ENCODE peak calls at places on chromosomes 13 and 19, in ten cellular contexts. One of them, this sample, is unnamed. For H3K4me1, the result is how much of the 10 kb centered on the place peaks cover.

GRCh38 chr13:113616281-113616906 is 31.8 kb downstream of the TFDP1 start:
- ATAC-seq in IMR-90: peak
- ATAC-seq in A549: no peak
- ATAC-seq in gastrocnemius medialis: no peak
- ATAC-seq in HCT116: no peak
- ATAC-seq in heart left ventricle: peak
- ATAC-seq in GM12878: no peak
- ATAC-seq in upper lobe of left lung: peak
- ATAC-seq in K562: no peak
- ATAC-seq in right lobe of liver: peak
- ATAC-seq in this sample: no peak

GRCh38 chr19:32859591-32859990 is 10.0 kb downstream of the SLC7A9 start:
- ATAC-seq in IMR-90: no peak
- ATAC-seq in A549: no peak
- ATAC-seq in gastrocnemius medialis: no peak
- ATAC-seq in HCT116: no peak
- ATAC-seq in heart left ventricle: no peak
- ATAC-seq in GM12878: no peak
- ATAC-seq in upper lobe of left lung: no peak
- ATAC-seq in K562: no peak
- ATAC-seq in right lobe of liver: no peak
- ATAC-seq in this sample: no peak

GRCh38 chr13:32060319-32060924 is 28.8 kb downstream of the FRY start:
- ATAC-seq in IMR-90: peak
- ATAC-seq in A549: no peak
- ATAC-seq in gastrocnemius medialis: peak
- ATAC-seq in HCT116: no peak
- ATAC-seq in heart left ventricle: peak
- ATAC-seq in GM12878: no peak
- ATAC-seq in upper lobe of left lung: no peak
- ATAC-seq in K562: no peak
- ATAC-seq in right lobe of liver: no peak
- ATAC-seq in this sample: no peak

GRCh38 chr13:73194310-73194709 is 135.5 kb downstream of the KLF5 start:
- ATAC-seq in IMR-90: no peak
- ATAC-seq in A549: peak
- ATAC-seq in gastrocnemius medialis: no peak
- ATAC-seq in HCT116: no peak
- ATAC-seq in heart left ventricle: no peak
- ATAC-seq in GM12878: no peak
- ATAC-seq in upper lobe of left lung: no peak
- ATAC-seq in K562: no peak
- ATAC-seq in right lobe of liver: peak
- ATAC-seq in this sample: no peak

GRCh38 chr19:2428027-2428690 is 773 bp upstream of the TIMM13 start:
- ATAC-seq in IMR-90: no peak
- ATAC-seq in A549: no peak
- ATAC-seq in gastrocnemius medialis: peak
- ATAC-seq in HCT116: no peak
- ATAC-seq in heart left ventricle: no peak
- ATAC-seq in GM12878: no peak
- ATAC-seq in upper lobe of left lung: no peak
- ATAC-seq in K562: peak
- ATAC-seq in right lobe of liver: peak
- ATAC-seq in this sample: no peak

GRCh38 chr13:113839536-113840204 is 24.2 kb downstream of the GAS6 start:
- ATAC-seq in IMR-90: no peak
- ATAC-seq in A549: no peak
- ATAC-seq in gastrocnemius medialis: no peak
- ATAC-seq in HCT116: no peak
- ATAC-seq in heart left ventricle: no peak
- ATAC-seq in GM12878: no peak
- ATAC-seq in upper lobe of left lung: no peak
- ATAC-seq in K562: no peak
- ATAC-seq in right lobe of liver: peak
- ATAC-seq in this sample: no peak

GRCh38 chr19:6817179-6817578 is 44.7 kb downstream of the VAV1 start:
- ATAC-seq in IMR-90: no peak
- ATAC-seq in A549: no peak
- ATAC-seq in gastrocnemius medialis: no peak
- ATAC-seq in HCT116: no peak
- ATAC-seq in heart left ventricle: no peak
- ATAC-seq in GM12878: no peak
- ATAC-seq in upper lobe of left lung: no peak
- ATAC-seq in K562: no peak
- ATAC-seq in right lobe of liver: no peak
- ATAC-seq in this sample: no peak

GRCh38 chr19:6971366-6971765 is 49.9 kb downstream of the MBD3L2B start:
- ATAC-seq in IMR-90: no peak
- ATAC-seq in A549: no peak
- ATAC-seq in gastrocnemius medialis: no peak
- ATAC-seq in HCT116: no peak
- ATAC-seq in heart left ventricle: no peak
- ATAC-seq in GM12878: no peak
- ATAC-seq in upper lobe of left lung: no peak
- ATAC-seq in K562: no peak
- ATAC-seq in right lobe of liver: no peak
- ATAC-seq in this sample: no peak

GRCh38 chr19:55146648-55147218 is 2.3 kb downstream of the TNNT1 start:
- ATAC-seq in IMR-90: peak
- ATAC-seq in A549: peak
- ATAC-seq in gastrocnemius medialis: no peak
- ATAC-seq in HCT116: peak
- ATAC-seq in heart left ventricle: peak
- ATAC-seq in GM12878: peak
- ATAC-seq in upper lobe of left lung: peak
- ATAC-seq in K562: peak
- ATAC-seq in right lobe of liver: no peak
- ATAC-seq in this sample: no peak

GRCh38 chr13:39111145-39111544 is 72.9 kb downstream of the NHLRC3 start:
- ATAC-seq in IMR-90: no peak
- ATAC-seq in A549: no peak
- ATAC-seq in gastrocnemius medialis: no peak
- ATAC-seq in HCT116: no peak
- ATAC-seq in heart left ventricle: peak
- ATAC-seq in GM12878: no peak
- ATAC-seq in upper lobe of left lung: no peak
- ATAC-seq in K562: no peak
- ATAC-seq in right lobe of liver: no peak
- ATAC-seq in this sample: no peak

GRCh38 chr13:27293873-27294515 is 23.4 kb downstream of the RASL11A start:
- ATAC-seq in IMR-90: no peak
- ATAC-seq in A549: no peak
- ATAC-seq in gastrocnemius medialis: no peak
- ATAC-seq in HCT116: no peak
- ATAC-seq in heart left ventricle: no peak
- ATAC-seq in GM12878: no peak
- ATAC-seq in upper lobe of left lung: no peak
- ATAC-seq in K562: no peak
- ATAC-seq in right lobe of liver: no peak
- ATAC-seq in this sample: no peak

GRCh38 chr19:19348266-19348665 is 27.6 kb downstream of the MAU2 start:
- ATAC-seq in IMR-90: no peak
- ATAC-seq in A549: peak
- ATAC-seq in gastrocnemius medialis: no peak
- ATAC-seq in HCT116: no peak
- ATAC-seq in heart left ventricle: no peak
- ATAC-seq in GM12878: no peak
- ATAC-seq in upper lobe of left lung: no peak
- ATAC-seq in K562: no peak
- ATAC-seq in right lobe of liver: no peak
- ATAC-seq in this sample: no peak

GRCh38 chr13:52009985-52010384 is 1.3 kb downstream of the ATP7B start:
- ATAC-seq in IMR-90: no peak
- ATAC-seq in A549: no peak
- ATAC-seq in gastrocnemius medialis: no peak
- ATAC-seq in HCT116: no peak
- ATAC-seq in heart left ventricle: no peak
- ATAC-seq in GM12878: no peak
- ATAC-seq in upper lobe of left lung: no peak
- ATAC-seq in K562: no peak
- ATAC-seq in right lobe of liver: no peak
- ATAC-seq in this sample: no peak
- TF ChIP-seq POLR2A in IMR-90: no peak
- TF ChIP-seq POLR2A in A549: no peak
- TF ChIP-seq POLR2A in gastrocnemius medialis: no peak
- TF ChIP-seq POLR2A in HCT116: no peak
- TF ChIP-seq POLR2A in heart left ventricle: no peak
- TF ChIP-seq POLR2A in GM12878: no peak
- TF ChIP-seq POLR2A in upper lobe of left lung: no peak
- TF ChIP-seq POLR2A in K562: no peak
- TF ChIP-seq POLR2A in right lobe of liver: no peak
- TF ChIP-seq POLR2A in this sample: no peak

DNA sequence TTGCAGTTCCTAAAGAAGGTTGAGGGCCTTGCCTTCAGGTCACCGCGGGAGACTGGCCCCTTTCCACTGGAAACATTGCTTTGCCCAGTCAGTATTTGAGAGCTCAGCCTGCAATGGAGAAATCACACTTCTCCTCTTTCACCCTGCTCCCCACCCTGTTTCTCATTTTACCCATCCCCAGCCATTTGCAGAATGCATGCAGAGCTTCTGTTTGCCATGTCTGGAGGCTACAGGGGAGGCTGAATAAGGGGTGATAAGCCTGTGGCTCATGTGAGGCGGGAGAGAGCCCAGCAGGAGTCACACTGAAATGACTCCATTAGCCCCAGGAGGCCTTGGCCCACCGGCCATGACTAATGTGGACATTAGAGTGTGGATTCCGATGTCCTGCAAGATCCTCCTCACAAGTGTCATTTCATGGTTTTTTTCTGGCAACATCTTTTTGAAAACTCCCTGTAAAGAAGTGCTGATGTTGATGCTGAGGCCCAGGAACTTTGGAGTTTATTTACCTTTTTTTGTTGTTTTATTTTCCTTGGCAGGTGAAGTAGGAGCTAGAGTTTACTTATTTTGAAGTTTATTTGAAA is 6.3 kb downstream of the SPINT2 start:
- ATAC-seq in IMR-90: peak
- ATAC-seq in A549: peak
- ATAC-seq in gastrocnemius medialis: no peak
- ATAC-seq in HCT116: no peak
- ATAC-seq in heart left ventricle: no peak
- ATAC-seq in GM12878: no peak
- ATAC-seq in upper lobe of left lung: no peak
- ATAC-seq in K562: peak
- ATAC-seq in right lobe of liver: no peak
- ATAC-seq in this sample: no peak
- H3K4me1 ChIP-seq in IMR-90: under half
- H3K4me1 ChIP-seq in A549: half or more
- H3K4me1 ChIP-seq in gastrocnemius medialis: under half
- H3K4me1 ChIP-seq in HCT116: half or more
- H3K4me1 ChIP-seq in heart left ventricle: under half
- H3K4me1 ChIP-seq in GM12878: under half
- H3K4me1 ChIP-seq in upper lobe of left lung: under half
- H3K4me1 ChIP-seq in K562: half or more
- H3K4me1 ChIP-seq in right lobe of liver: under half
- H3K4me1 ChIP-seq in this sample: under half

GRCh38 chr19:49573451-49573850 is 6.9 kb downstream of the NOSIP start:
- ATAC-seq in IMR-90: no peak
- ATAC-seq in A549: no peak
- ATAC-seq in gastrocnemius medialis: no peak
- ATAC-seq in HCT116: no peak
- ATAC-seq in heart left ventricle: no peak
- ATAC-seq in GM12878: no peak
- ATAC-seq in upper lobe of left lung: no peak
- ATAC-seq in K562: no peak
- ATAC-seq in right lobe of liver: no peak
- ATAC-seq in this sample: no peak

GRCh38 chr19:49570138-49570856 is 10.1 kb downstream of the NOSIP start:
- ATAC-seq in IMR-90: peak
- ATAC-seq in A549: peak
- ATAC-seq in gastrocnemius medialis: peak
- ATAC-seq in HCT116: peak
- ATAC-seq in heart left ventricle: peak
- ATAC-seq in GM12878: peak
- ATAC-seq in upper lobe of left lung: peak
- ATAC-seq in K562: peak
- ATAC-seq in right lobe of liver: peak
- ATAC-seq in this sample: peak

GRCh38 chr19:49574206-49574755 is 6.1 kb downstream of the NOSIP start:
- ATAC-seq in IMR-90: no peak
- ATAC-seq in A549: no peak
- ATAC-seq in gastrocnemius medialis: no peak
- ATAC-seq in HCT116: no peak
- ATAC-seq in heart left ventricle: no peak
- ATAC-seq in GM12878: no peak
- ATAC-seq in upper lobe of left lung: no peak
- ATAC-seq in K562: no peak
- ATAC-seq in right lobe of liver: no peak
- ATAC-seq in this sample: no peak

GRCh38 chr19:49573009-49573408 is 7.3 kb downstream of the NOSIP start:
- ATAC-seq in IMR-90: no peak
- ATAC-seq in A549: no peak
- ATAC-seq in gastrocnemius medialis: peak
- ATAC-seq in HCT116: no peak
- ATAC-seq in heart left ventricle: no peak
- ATAC-seq in GM12878: no peak
- ATAC-seq in upper lobe of left lung: no peak
- ATAC-seq in K562: no peak
- ATAC-seq in right lobe of liver: no peak
- ATAC-seq in this sample: no peak

GRCh38 chr19:49570997-49571676 is 9.2 kb downstream of the NOSIP start:
- ATAC-seq in IMR-90: peak
- ATAC-seq in A549: peak
- ATAC-seq in gastrocnemius medialis: peak
- ATAC-seq in HCT116: peak
- ATAC-seq in heart left ventricle: peak
- ATAC-seq in GM12878: peak
- ATAC-seq in upper lobe of left lung: no peak
- ATAC-seq in K562: peak
- ATAC-seq in right lobe of liver: peak
- ATAC-seq in this sample: no peak
- TF ChIP-seq CTCF in IMR-90: no peak
- TF ChIP-seq CTCF in A549: peak
- TF ChIP-seq CTCF in gastrocnemius medialis: peak
- TF ChIP-seq CTCF in HCT116: peak
- TF ChIP-seq CTCF in heart left ventricle: peak
- TF ChIP-seq CTCF in GM12878: peak
- TF ChIP-seq CTCF in upper lobe of left lung: no peak
- TF ChIP-seq CTCF in K562: peak
- TF ChIP-seq CTCF in right lobe of liver: peak
- TF ChIP-seq CTCF in this sample: peak

DNA sequence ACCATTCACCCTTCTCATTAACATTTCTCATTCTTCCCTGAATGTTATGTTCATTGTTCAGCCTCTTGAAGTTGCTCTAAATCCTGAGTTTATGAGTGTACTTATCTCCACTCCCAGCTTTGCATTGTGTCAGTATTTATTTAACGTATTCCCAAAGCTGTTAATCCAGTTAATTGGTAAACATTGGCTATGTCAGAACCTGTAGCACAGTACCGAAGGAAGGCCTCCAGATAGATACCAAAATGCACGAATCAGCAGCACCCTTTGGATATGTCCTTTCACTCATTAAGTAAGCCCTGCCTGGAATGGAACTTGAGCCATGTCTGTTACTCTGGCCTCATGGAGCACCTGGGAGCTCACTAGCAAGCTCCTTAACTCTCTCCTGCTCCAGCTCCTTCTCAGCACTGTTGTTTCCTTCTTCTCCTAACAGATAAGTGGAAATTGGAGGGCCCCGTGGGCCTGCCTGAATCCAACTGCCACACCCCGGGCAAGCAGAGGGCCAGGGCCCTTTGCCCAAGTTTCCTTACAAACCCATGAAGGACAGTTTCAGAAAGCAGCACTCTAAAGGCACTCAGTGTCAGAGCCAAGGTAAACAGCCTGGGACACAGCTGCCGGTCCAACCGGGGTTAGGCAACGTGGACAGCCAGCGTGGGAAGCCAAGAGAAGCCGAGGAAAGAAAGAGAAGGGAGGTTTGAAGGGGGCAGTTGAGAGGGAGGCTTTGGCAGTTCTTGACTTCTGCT is 155.0 kb upstream of the SERP2 start:
- ATAC-seq in IMR-90: no peak
- ATAC-seq in A549: peak
- ATAC-seq in gastrocnemius medialis: peak
- ATAC-seq in HCT116: no peak
- ATAC-seq in heart left ventricle: peak
- ATAC-seq in GM12878: no peak
- ATAC-seq in upper lobe of left lung: peak
- ATAC-seq in K562: no peak
- ATAC-seq in right lobe of liver: peak
- ATAC-seq in this sample: peak
- TF ChIP-seq POLR2A in IMR-90: no peak
- TF ChIP-seq POLR2A in A549: no peak
- TF ChIP-seq POLR2A in gastrocnemius medialis: no peak
- TF ChIP-seq POLR2A in HCT116: no peak
- TF ChIP-seq POLR2A in heart left ventricle: no peak
- TF ChIP-seq POLR2A in GM12878: no peak
- TF ChIP-seq POLR2A in upper lobe of left lung: no peak
- TF ChIP-seq POLR2A in K562: no peak
- TF ChIP-seq POLR2A in right lobe of liver: no peak
- TF ChIP-seq POLR2A in this sample: no peak

This sample was measured in gastroesophageal sphincter.